ENCODE peak calls at places on chromosomes 1 and 21, in four cellular contexts. T, O, S and J are unnamed samples.
A peak's percentile ranks its signal among the peaks of the same experiment; 100 is the strongest.

GRCh38 chr1:85550784-85551516 is 29.6 kb upstream of the CCN1 start:
- DNase-seq in T (no peak), O (peak; percentile 88), S (no peak), J (no peak)

GRCh38 chr1:18253093-18253492 is 145.5 kb downstream of the IGSF21 start:
- DNase-seq in T (no peak), O (no peak), S (no peak), J (no peak)

GRCh38 chr21:40102682-40103081 is 235.4 kb downstream of the PCP4 start:
- DNase-seq in T (no peak), O (no peak), S (no peak), J (no peak)

GRCh38 chr1:243758647-243759046 is 91.4 kb downstream of the AKT3 start:
- DNase-seq in T (no peak), O (no peak), S (no peak), J (no peak)

GRCh38 chr1:165143437-165144065 is 213.0 kb downstream of the LMX1A start:
- DNase-seq in T (peak; percentile 6), O (peak; percentile 12), S (no peak), J (peak; percentile 59)

GRCh38 chr21:45140346-45140940 is 66.1 kb downstream of the ADARB1 start:
- DNase-seq in T (peak; percentile 86), O (no peak), S (peak; percentile 79), J (peak; percentile 86)

GRCh38 chr1:71463144-71463543 is 382.3 kb upstream of the ZRANB2 start:
- DNase-seq in T (no peak), O (no peak), S (no peak), J (no peak)

GRCh38 chr1:31798086-31798432 is 17.8 kb downstream of the SPOCD1 start:
- DNase-seq in T (no peak), O (no peak), S (no peak), J (no peak)

GRCh38 chr21:31366825-31367224 is 22.8 kb upstream of the TIAM1 start:
- DNase-seq in T (no peak), O (peak; percentile 69), S (peak; percentile 98), J (no peak)

GRCh38 chr1:172399369-172400072 is 21.0 kb upstream of the C1orf105 start:
- DNase-seq in T (peak; percentile 78), O (peak; percentile 85), S (peak; percentile 58), J (no peak)

GRCh38 chr1:2431095-2431494 is 18.7 kb upstream of the PEX10 start:
- DNase-seq in T (no peak), O (no peak), S (no peak), J (no peak)

GRCh38 chr1:228282329-228283042 is 74.6 kb downstream of the OBSCN start:
- DNase-seq in T (no peak), O (no peak), S (no peak), J (no peak)

GRCh38 chr1:67850151-67850551 is 16.9 kb upstream of the GNG12 start:
- DNase-seq in T (no peak), O (no peak), S (peak; percentile 35), J (peak; percentile 20)

GRCh38 chr21:44436958-44437357 is 18.4 kb upstream of the LRRC3 start:
- DNase-seq in T (no peak), O (no peak), S (no peak), J (no peak)

GRCh38 chr1:48228156-48228555 is 5.6 kb downstream of the SLC5A9 start:
- DNase-seq in T (peak; percentile 17), O (no peak), S (no peak), J (no peak)

GRCh38 chr1:96845464-96845863 is 123.9 kb downstream of the PTBP2 start:
- DNase-seq in T (peak; percentile 15), O (peak; percentile 20), S (peak; percentile 15), J (peak; percentile 55)

GRCh38 chr1:174956976-174957375 is 42.8 kb upstream of the CACYBP start:
- DNase-seq in T (no peak), O (no peak), S (no peak), J (no peak)

GRCh38 chr1:181746224-181746623 is 262.9 kb downstream of the CACNA1E start:
- DNase-seq in T (no peak), O (no peak), S (no peak), J (no peak)

GRCh38 chr1:55155522-55155921 is 59.6 kb downstream of the USP24 start:
- DNase-seq in T (no peak), O (no peak), S (no peak), J (peak; percentile 16)

GRCh38 chr1:156153362-156153761 is at the start of gene SEMA4A:
- DNase-seq in T (no peak), O (no peak), S (no peak), J (no peak)

GRCh38 chr1:108570128-108570527 is 10.2 kb downstream of the EEIG2 start:
- DNase-seq in T (peak; percentile 25), O (no peak), S (peak; percentile 15), J (peak; percentile 63)

GRCh38 chr1:37641059-37641458 is 6.4 kb upstream of the RSPO1 start:
- DNase-seq in T (no peak), O (no peak), S (no peak), J (no peak)

GRCh38 chr1:29983366-29983765 is 740.0 kb downstream of the MATN1 start:
- DNase-seq in T (no peak), O (no peak), S (no peak), J (no peak)

GRCh38 chr1:154342836-154343472 is 17.6 kb downstream of the ATP8B2 start:
- DNase-seq in T (no peak), O (no peak), S (no peak), J (no peak)

GRCh38 chr1:220878223-220879081 is 791 bp upstream of the HLX start:
- DNase-seq in T (no peak), O (no peak), S (no peak), J (no peak)

GRCh38 chr1:44375547-44375946 is 20.5 kb upstream of the ERI3 start:
- DNase-seq in T (no peak), O (no peak), S (no peak), J (no peak)

GRCh38 chr21:26747216-26747615 is 98.0 kb downstream of the ADAMTS1 start:
- DNase-seq in T (no peak), O (no peak), S (no peak), J (no peak)

GRCh38 chr1:22340873-22341272 is 110.8 kb upstream of the ZBTB40 start:
- DNase-seq in T (no peak), O (no peak), S (no peak), J (no peak)

GRCh38 chr1:108695515-108695914 is 3.4 kb downstream of the PRPF38B start:
- DNase-seq in T (no peak), O (no peak), S (no peak), J (no peak)

GRCh38 chr21:34202553-34203332 is 129.4 kb downstream of the MRPS6 start:
- DNase-seq in T (no peak), O (no peak), S (peak; percentile 3), J (no peak)

GRCh38 chr1:5863238-5863637 is 129.0 kb downstream of the NPHP4 start:
- DNase-seq in T (no peak), O (no peak), S (no peak), J (no peak)

GRCh38 chr1:23470282-23471070 is 13.5 kb downstream of the ASAP3 start:
- DNase-seq in T (no peak), O (no peak), S (no peak), J (no peak)

GRCh38 chr1:234230414-234230862 is 142.8 kb upstream of the COA6 start:
- DNase-seq in T (no peak), O (no peak), S (no peak), J (no peak)

GRCh38 chr1:93591833-93592635 is 89.6 kb downstream of the BCAR3 start:
- DNase-seq in T (peak; percentile 90), O (no peak), S (no peak), J (peak; percentile 35)
- TF ChIP-seq TCF7L2 in T (no peak), O (no peak), S (no peak), J (no peak)

GRCh38 chr1:204751883-204752687 is 66.5 kb upstream of the LRRN2 start:
- DNase-seq in T (peak; percentile 31), O (no peak), S (peak; percentile 67), J (peak; percentile 68)
- TF ChIP-seq TCF7L2 in T (no peak), O (no peak), S (no peak), J (no peak)

GRCh38 chr1:168454211-168454815 is 89.5 kb downstream of the XCL2 start:
- DNase-seq in T (no peak), O (no peak), S (no peak), J (no peak)
- TF ChIP-seq TCF7L2 in T (no peak), O (no peak), S (no peak), J (no peak)

DNA sequence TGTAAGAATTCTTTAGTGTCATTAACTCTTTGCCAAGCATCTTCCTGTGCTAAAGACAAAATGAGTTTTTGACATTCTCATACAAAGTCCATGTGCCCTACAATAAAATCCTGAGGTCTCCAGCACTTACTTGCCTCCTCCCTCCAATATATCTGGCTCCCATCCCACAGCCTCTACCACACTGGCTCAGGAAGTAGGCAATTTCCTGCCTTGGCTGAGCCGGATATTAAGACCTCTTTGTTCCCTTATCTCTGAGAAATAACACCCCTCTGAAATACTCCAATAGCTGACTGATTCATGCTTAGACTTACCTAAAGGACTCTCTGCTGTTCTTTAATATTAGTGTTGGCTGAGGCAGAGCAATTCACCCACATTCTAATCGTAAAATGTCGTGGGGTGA is 37.6 kb upstream of the GORAB start:
- DNase-seq in T (no peak), O (no peak), S (no peak), J (no peak)
- TF ChIP-seq TCF7L2 in T (no peak), O (no peak), S (peak; percentile 68), J (no peak)